ENCODE peak calls at places on chromosomes 3 and 15, in ten cellular contexts. K is mammary epithelial cell, A is neural progenitor cell, Z is fibroblast of lung, G is GM23338, Y is mesendoderm, Q is hepatocyte, M is H9, O is PC-3, R is PC-9. V is an unnamed sample.

GRCh38 chr15:29097168-29097567 is 172.5 kb downstream of the NSMCE3 start:
- DNase-seq in K (no peak), A (no peak), Z (no peak), G (peak), Y (no peak), Q (no peak), M (no peak), O (no peak), R (no peak), V (no peak)

GRCh38 chr3:156820687-156821070 is 5.5 kb upstream of the LEKR1 start:
- DNase-seq in K (no peak), A (no peak), Z (peak), G (no peak), Y (no peak), Q (no peak), M (no peak), O (no peak), R (no peak), V (no peak)

GRCh38 chr3:14765576-14766427 is 53.0 kb upstream of the FGD5 start:
- DNase-seq in K (no peak), A (no peak), Z (no peak), G (no peak), Y (no peak), Q (no peak), M (peak), O (no peak), R (no peak), V (no peak)

GRCh38 chr3:141913150-141913811 is 36.8 kb downstream of the ATP1B3 start:
- DNase-seq in K (peak), A (peak), Z (peak), G (peak), Y (peak), Q (peak), M (no peak), O (peak), R (peak), V (no peak)

GRCh38 chr15:96261575-96262034 is 68.9 kb upstream of the NR2F2 start:
- DNase-seq in K (no peak), A (no peak), Z (no peak), G (no peak), Y (no peak), Q (peak), M (no peak), O (no peak), R (no peak), V (no peak)

GRCh38 chr3:125059488-125060245 is 3.9 kb upstream of the HEG1 start:
- DNase-seq in K (no peak), A (no peak), Z (peak), G (peak), Y (peak), Q (no peak), M (no peak), O (peak), R (no peak), V (no peak)

GRCh38 chr15:85691350-85692240 is 103.1 kb downstream of the KLHL25 start:
- DNase-seq in K (no peak), A (peak), Z (no peak), G (no peak), Y (no peak), Q (no peak), M (no peak), O (no peak), R (no peak), V (no peak)

GRCh38 chr3:42961633-42962032 is 17.5 kb upstream of the GASK1A start:
- DNase-seq in K (peak), A (peak), Z (peak), G (peak), Y (peak), Q (peak), M (no peak), O (peak), R (peak), V (peak)

GRCh38 chr3:139676634-139677197 is 1.1 kb downstream of the NMNAT3 start:
- DNase-seq in K (no peak), A (no peak), Z (no peak), G (no peak), Y (no peak), Q (no peak), M (no peak), O (no peak), R (no peak), V (no peak)

GRCh38 chr3:8492744-8493511 is 8.7 kb upstream of the LMCD1 start:
- DNase-seq in K (no peak), A (no peak), Z (peak), G (no peak), Y (peak), Q (no peak), M (no peak), O (peak), R (no peak), V (no peak)

GRCh38 chr3:28586325-28586724 is 237.7 kb upstream of the AZI2 start:
- DNase-seq in K (peak), A (no peak), Z (no peak), G (no peak), Y (no peak), Q (no peak), M (no peak), O (peak), R (no peak), V (no peak)

GRCh38 chr3:6287063-6287462 is 573.9 kb upstream of the GRM7 start:
- DNase-seq in K (no peak), A (no peak), Z (peak), G (no peak), Y (no peak), Q (no peak), M (no peak), O (no peak), R (no peak), V (no peak)

GRCh38 chr15:78841307-78841706 is 30.0 kb upstream of the ADAMTS7 start:
- DNase-seq in K (no peak), A (no peak), Z (peak), G (no peak), Y (no peak), Q (no peak), M (no peak), O (no peak), R (no peak), V (no peak)

GRCh38 chr3:124896824-124897526 is 9.8 kb upstream of the ITGB5 start:
- DNase-seq in K (no peak), A (no peak), Z (peak), G (no peak), Y (no peak), Q (no peak), M (no peak), O (no peak), R (no peak), V (no peak)

GRCh38 chr3:106628407-106628806 is 748.8 kb upstream of the CCDC54 start:
- DNase-seq in K (peak), A (no peak), Z (peak), G (no peak), Y (no peak), Q (peak), M (no peak), O (peak), R (no peak), V (no peak)

GRCh38 chr3:101038393-101038792 is 45.2 kb upstream of the ABI3BP start:
- DNase-seq in K (peak), A (no peak), Z (peak), G (no peak), Y (no peak), Q (no peak), M (no peak), O (no peak), R (no peak), V (no peak)

GRCh38 chr3:61353353-61353752 is 102.1 kb upstream of the FHIT start:
- DNase-seq in K (no peak), A (no peak), Z (no peak), G (no peak), Y (no peak), Q (no peak), M (no peak), O (no peak), R (no peak), V (no peak)

GRCh38 chr15:78540955-78541743 is 905 bp downstream of the PSMA4 start:
- DNase-seq in K (peak), A (no peak), Z (no peak), G (no peak), Y (peak), Q (no peak), M (no peak), O (peak), R (no peak), V (no peak)

GRCh38 chr15:57321973-57322601 is 54.2 kb upstream of the CGNL1 start:
- DNase-seq in K (no peak), A (peak), Z (no peak), G (peak), Y (peak), Q (no peak), M (peak), O (no peak), R (no peak), V (no peak)

GRCh38 chr3:123706871-123707270 is 122.0 kb upstream of the HACD2 start:
- DNase-seq in K (no peak), A (no peak), Z (peak), G (no peak), Y (no peak), Q (no peak), M (no peak), O (peak), R (no peak), V (no peak)

GRCh38 chr3:69066121-69066520 is 14.0 kb upstream of the TMF1 start:
- DNase-seq in K (no peak), A (no peak), Z (no peak), G (no peak), Y (no peak), Q (no peak), M (no peak), O (no peak), R (no peak), V (no peak)
- H3K4me2 ChIP-seq in K (no peak), A (no peak), Z (no peak), G (no peak), Y (no peak), Q (no peak), M (no peak), O (no peak), R (no peak), V (no peak)

DNA sequence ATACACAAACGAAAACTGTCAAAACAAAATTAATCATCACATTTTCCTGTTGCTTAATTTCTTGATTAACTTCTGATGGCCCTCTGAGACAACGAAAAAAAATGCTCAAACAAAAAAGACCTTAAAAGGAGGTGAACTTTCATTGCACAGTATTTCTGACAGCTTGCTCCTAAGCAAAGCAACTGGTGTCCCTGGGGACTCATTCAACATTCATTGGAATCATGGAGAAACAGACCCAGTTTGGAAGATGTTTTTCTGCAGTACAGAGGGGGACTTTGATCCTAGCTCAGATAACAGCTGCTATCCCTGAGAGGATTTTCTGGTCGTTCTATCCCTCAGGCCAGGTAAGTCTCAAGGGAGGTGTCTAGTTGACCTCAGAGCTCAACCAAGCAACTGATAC is 378.7 kb upstream of the ATP11B start:
- DNase-seq in K (no peak), A (no peak), Z (no peak), G (no peak), Y (no peak), Q (no peak), M (no peak), O (no peak), R (no peak), V (no peak)
- H3K4me2 ChIP-seq in K (no peak), A (no peak), Z (no peak), G (no peak), Y (no peak), Q (no peak), M (no peak), O (no peak), R (no peak), V (no peak)

GRCh38 chr3:25707268-25707928 is 42.7 kb upstream of the TOP2B start:
- DNase-seq in K (no peak), A (no peak), Z (no peak), G (no peak), Y (no peak), Q (no peak), M (no peak), O (no peak), R (no peak), V (no peak)

GRCh38 chr3:25711090-25711489 is 46.4 kb upstream of the TOP2B start:
- DNase-seq in K (no peak), A (no peak), Z (no peak), G (no peak), Y (no peak), Q (no peak), M (no peak), O (no peak), R (no peak), V (no peak)

DNA sequence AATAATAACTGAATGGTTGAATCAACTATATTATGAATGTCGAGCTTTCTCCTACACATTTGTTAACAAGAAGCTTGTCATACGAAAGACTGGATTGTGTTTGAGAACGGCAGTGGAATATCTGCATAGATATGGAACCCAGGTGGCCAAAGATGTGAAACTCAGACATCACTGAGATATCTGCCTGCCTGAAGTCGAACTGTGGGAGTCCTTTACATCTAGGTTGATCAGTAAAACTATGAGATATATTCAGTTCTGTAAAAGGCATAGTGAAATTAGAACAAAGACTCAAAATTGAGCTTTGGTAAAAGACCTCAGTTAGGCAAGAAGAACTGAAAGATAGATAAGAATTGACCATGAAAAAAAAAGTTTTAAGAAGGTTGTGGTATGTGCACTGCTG is 41.5 kb upstream of the TOP2B start:
- DNase-seq in K (no peak), A (no peak), Z (no peak), G (no peak), Y (no peak), Q (no peak), M (no peak), O (no peak), R (no peak), V (no peak)
- H3K4me2 ChIP-seq in K (no peak), A (no peak), Z (no peak), G (no peak), Y (no peak), Q (no peak), M (no peak), O (no peak), R (no peak), V (no peak)

GRCh38 chr3:111963424-111963823 is 15.4 kb upstream of the ABHD10 start:
- DNase-seq in K (peak), A (no peak), Z (peak), G (no peak), Y (no peak), Q (no peak), M (no peak), O (peak), R (no peak), V (no peak)

GRCh38 chr3:111967651-111968274 is 11.1 kb upstream of the ABHD10 start:
- DNase-seq in K (peak), A (peak), Z (peak), G (peak), Y (peak), Q (peak), M (peak), O (peak), R (peak), V (peak)

GRCh38 chr3:111968319-111969059 is 10.3 kb upstream of the ABHD10 start:
- DNase-seq in K (no peak), A (no peak), Z (no peak), G (no peak), Y (no peak), Q (no peak), M (no peak), O (peak), R (no peak), V (no peak)

GRCh38 chr3:111965484-111965883 is 13.3 kb upstream of the ABHD10 start:
- DNase-seq in K (no peak), A (no peak), Z (no peak), G (no peak), Y (no peak), Q (no peak), M (no peak), O (no peak), R (no peak), V (no peak)

GRCh38 chr3:111967071-111967470 is 11.8 kb upstream of the ABHD10 start:
- DNase-seq in K (no peak), A (no peak), Z (no peak), G (no peak), Y (no peak), Q (peak), M (no peak), O (no peak), R (no peak), V (no peak)
- H3K4me2 ChIP-seq in K (peak), A (no peak), Z (no peak), G (no peak), Y (no peak), Q (peak), M (no peak), O (peak), R (peak), V (no peak)

GRCh38 chr15:66131200-66131599 is 122.3 kb downstream of the MEGF11 start:
- DNase-seq in K (no peak), A (no peak), Z (no peak), G (no peak), Y (no peak), Q (no peak), M (no peak), O (no peak), R (no peak), V (no peak)

GRCh38 chr15:66132251-66132816 is 121.2 kb downstream of the MEGF11 start:
- DNase-seq in K (no peak), A (no peak), Z (no peak), G (no peak), Y (no peak), Q (no peak), M (no peak), O (no peak), R (no peak), V (no peak)

GRCh38 chr15:66131831-66132230 is 121.7 kb downstream of the MEGF11 start:
- DNase-seq in K (no peak), A (no peak), Z (no peak), G (no peak), Y (no peak), Q (no peak), M (no peak), O (no peak), R (no peak), V (no peak)

GRCh38 chr15:66129561-66129960 is 124.0 kb downstream of the MEGF11 start:
- DNase-seq in K (no peak), A (no peak), Z (no peak), G (no peak), Y (no peak), Q (no peak), M (no peak), O (no peak), R (no peak), V (no peak)

DNA sequence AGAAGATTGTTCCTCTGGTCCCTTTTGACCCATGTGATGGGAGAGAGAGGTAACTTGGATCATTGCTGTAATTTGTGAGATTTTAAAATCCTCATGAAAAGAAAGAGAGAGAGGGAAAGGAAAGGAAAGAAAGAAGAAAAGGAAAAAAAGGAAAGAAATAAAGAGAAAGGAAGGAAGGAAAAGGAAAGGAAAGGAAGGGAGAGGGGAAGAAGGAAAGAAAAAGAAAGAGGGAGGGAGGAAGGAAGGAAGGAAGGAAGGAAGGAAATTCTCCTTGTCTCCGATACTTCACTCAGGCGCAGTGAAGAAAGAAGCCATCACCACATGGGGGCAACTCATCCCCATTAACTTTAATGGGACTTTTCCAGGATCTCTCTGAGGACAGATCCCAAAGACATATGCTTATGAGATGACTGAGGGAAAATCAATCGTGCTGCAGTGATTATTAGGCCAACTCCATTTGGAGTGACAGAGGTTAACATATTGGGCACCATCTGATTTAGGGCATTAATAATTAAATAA is 123.0 kb downstream of the MEGF11 start:
- DNase-seq in K (no peak), A (no peak), Z (no peak), G (peak), Y (no peak), Q (no peak), M (no peak), O (no peak), R (no peak), V (no peak)
- H3K4me2 ChIP-seq in K (no peak), A (no peak), Z (no peak), G (no peak), Y (no peak), Q (no peak), M (no peak), O (no peak), R (no peak), V (no peak)

DNA sequence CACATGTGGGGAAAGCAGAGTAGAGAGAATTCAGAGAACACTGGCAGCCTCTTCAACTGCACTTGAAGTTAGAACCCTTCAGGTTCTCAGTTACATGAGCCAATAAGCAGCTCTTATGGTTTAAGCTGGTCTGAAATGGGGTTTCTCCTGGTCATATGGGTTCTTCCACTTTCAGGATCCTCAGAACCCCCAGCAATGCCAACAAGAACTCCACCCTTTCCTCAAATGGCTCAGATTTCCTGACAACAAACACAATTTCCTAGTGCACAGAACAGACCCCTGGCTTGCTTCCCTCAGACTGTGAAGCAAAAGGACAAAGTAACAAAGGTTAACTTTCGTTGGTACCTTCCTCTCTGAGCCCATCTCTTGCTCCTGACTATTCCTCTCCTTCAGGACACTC is 23.9 kb upstream of the FRMD4B start:
- DNase-seq in K (no peak), A (no peak), Z (no peak), G (no peak), Y (no peak), Q (no peak), M (no peak), O (no peak), R (no peak), V (no peak)
- H3K4me2 ChIP-seq in K (no peak), A (no peak), Z (no peak), G (no peak), Y (no peak), Q (no peak), M (no peak), O (no peak), R (no peak), V (no peak)

GRCh38 chr15:43008150-43008549 is 87.6 kb upstream of the TTBK2 start:
- DNase-seq in K (no peak), A (no peak), Z (no peak), G (no peak), Y (no peak), Q (no peak), M (no peak), O (no peak), R (no peak), V (no peak)

GRCh38 chr15:43007551-43007950 is 87.0 kb upstream of the TTBK2 start:
- DNase-seq in K (no peak), A (no peak), Z (no peak), G (no peak), Y (no peak), Q (no peak), M (no peak), O (no peak), R (no peak), V (no peak)

GRCh38 chr15:43006991-43007390 is 86.4 kb upstream of the TTBK2 start:
- DNase-seq in K (no peak), A (no peak), Z (no peak), G (no peak), Y (no peak), Q (no peak), M (no peak), O (no peak), R (no peak), V (no peak)

DNA sequence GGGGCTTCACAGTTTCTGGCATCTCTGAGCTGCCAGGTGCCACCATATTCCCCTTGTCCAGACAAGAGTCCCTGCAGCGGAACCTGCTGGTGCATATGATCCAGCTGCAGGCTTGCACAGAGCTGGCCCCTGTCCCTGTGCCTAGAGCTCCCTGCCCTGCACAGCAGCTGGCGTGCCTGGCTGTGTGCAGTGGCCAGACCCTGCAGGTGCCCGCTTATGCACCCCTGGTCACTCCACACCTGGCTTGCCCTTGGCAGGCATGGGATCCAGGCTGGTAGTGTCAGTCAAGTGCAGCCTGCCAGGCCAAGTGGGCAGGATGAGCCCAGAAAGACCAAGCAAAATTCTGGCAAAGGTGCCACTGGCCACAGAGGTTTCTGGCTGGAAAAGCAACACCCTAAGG is 88.6 kb upstream of the TTBK2 start:
- DNase-seq in K (no peak), A (no peak), Z (no peak), G (no peak), Y (no peak), Q (no peak), M (no peak), O (no peak), R (no peak), V (no peak)
- H3K4me2 ChIP-seq in K (no peak), A (no peak), Z (no peak), G (no peak), Y (no peak), Q (no peak), M (no peak), O (no peak), R (no peak), V (no peak)

V was measured in neuronal stem cell.